ENCODE peak calls at places on chromosome 7, in eight cellular contexts. R is CD8-positive, alpha-beta memory T cell; B is lung; H is cardiac muscle cell; A is CD8-positive, alpha-beta T cell; E is tibial artery; G is SJSA1; N is ovary. C is an unnamed sample.

GRCh38 chr7:17432793-17433192 is 134.3 kb downstream of the AHR start:
- DNase-seq in R (no peak), B (no peak), H (no peak), A (no peak), E (no peak), G (no peak), N (no peak), C (no peak)

GRCh38 chr7:157490465-157490912 is 153.7 kb downstream of the DNAJB6 start:
- DNase-seq in R (peak; percentile 67), B (no peak), H (peak; percentile 72), A (peak; percentile 46), E (no peak), G (peak; percentile 72), N (no peak), C (peak; percentile 86)

GRCh38 chr7:152674860-152675760 is 831 bp downstream of the XRCC2 start:
- DNase-seq in R (peak; percentile 45), B (no peak), H (peak; percentile 66), A (no peak), E (no peak), G (peak; percentile 60), N (no peak), C (no peak)

GRCh38 chr7:72444023-72444776 is 32.1 kb upstream of the CALN1 start:
- DNase-seq in R (no peak), B (no peak), H (no peak), A (no peak), E (no peak), G (no peak), N (no peak), C (no peak)

GRCh38 chr7:70743531-70743930 is 388.4 kb upstream of the GALNT17 start:
- DNase-seq in R (no peak), B (no peak), H (no peak), A (no peak), E (no peak), G (no peak), N (no peak), C (no peak)

GRCh38 chr7:19403691-19404090 is 258.5 kb upstream of the FERD3L start:
- DNase-seq in R (no peak), B (no peak), H (no peak), A (no peak), E (no peak), G (peak; percentile 12), N (no peak), C (no peak)

GRCh38 chr7:29202651-29203069 is 8.1 kb downstream of the CHN2 start:
- DNase-seq in R (no peak), B (no peak), H (no peak), A (no peak), E (peak; percentile 48), G (no peak), N (no peak), C (no peak)

GRCh38 chr7:86939197-86939814 is 120.1 kb downstream of the ELAPOR2 start:
- DNase-seq in R (no peak), B (peak; percentile 50), H (peak; percentile 81), A (peak; percentile 39), E (peak; percentile 35), G (peak; percentile 38), N (no peak), C (peak; percentile 55)

GRCh38 chr7:116433246-116433645 is 66.3 kb upstream of the CAV2 start:
- DNase-seq in R (no peak), B (no peak), H (no peak), A (no peak), E (no peak), G (peak; percentile 38), N (no peak), C (no peak)

GRCh38 chr7:116432517-116432916 is 67.0 kb upstream of the CAV2 start:
- DNase-seq in R (no peak), B (no peak), H (no peak), A (no peak), E (no peak), G (no peak), N (no peak), C (no peak)

GRCh38 chr7:116426428-116427156 is 72.9 kb upstream of the CAV2 start:
- DNase-seq in R (no peak), B (no peak), H (peak; percentile 83), A (no peak), E (no peak), G (peak; percentile 67), N (no peak), C (peak; percentile 91)

GRCh38 chr7:116431783-116432182 is 67.8 kb upstream of the CAV2 start:
- DNase-seq in R (no peak), B (no peak), H (no peak), A (no peak), E (no peak), G (no peak), N (no peak), C (no peak)

DNA sequence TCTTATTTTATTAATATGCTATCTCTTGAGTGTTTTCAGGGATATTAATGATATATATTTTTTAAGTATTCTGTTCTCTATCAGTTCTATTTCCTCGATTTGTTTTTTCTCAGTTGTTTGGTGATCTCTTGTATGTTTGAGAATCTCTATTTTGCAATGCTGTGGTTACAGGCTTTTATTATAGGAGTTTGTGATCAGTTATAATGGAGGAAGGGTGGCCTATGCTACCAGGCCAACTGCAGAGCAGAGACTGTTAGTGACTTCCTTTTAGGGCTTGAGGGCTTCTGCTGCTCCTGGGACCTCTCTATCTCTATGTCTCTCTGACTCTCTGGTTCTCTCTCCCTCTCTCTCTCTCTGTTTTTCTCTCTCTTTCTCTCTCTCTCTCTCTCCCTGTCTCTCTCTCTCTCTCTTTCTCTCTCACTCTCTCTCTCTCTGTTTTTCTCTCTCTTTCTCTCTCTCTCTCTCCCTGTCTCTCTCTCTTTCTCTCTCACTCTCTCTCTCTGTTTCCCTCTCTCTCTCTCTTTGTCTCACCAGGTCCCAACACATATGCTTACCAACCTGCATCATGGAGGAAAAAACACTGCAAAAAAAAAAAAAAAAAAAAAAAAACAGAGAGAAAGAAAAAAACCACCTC is 69.4 kb upstream of the CAV2 start:
- DNase-seq in R (no peak), B (no peak), H (no peak), A (no peak), E (no peak), G (no peak), N (no peak), C (no peak)
- H3K27ac ChIP-seq in R (no peak overlapping the region), B (no peak overlapping the region), H (no peak overlapping the region), A (no peak overlapping the region), E (no peak overlapping the region), G (no peak overlapping the region), N (no peak overlapping the region), C (no peak overlapping the region)

DNA sequence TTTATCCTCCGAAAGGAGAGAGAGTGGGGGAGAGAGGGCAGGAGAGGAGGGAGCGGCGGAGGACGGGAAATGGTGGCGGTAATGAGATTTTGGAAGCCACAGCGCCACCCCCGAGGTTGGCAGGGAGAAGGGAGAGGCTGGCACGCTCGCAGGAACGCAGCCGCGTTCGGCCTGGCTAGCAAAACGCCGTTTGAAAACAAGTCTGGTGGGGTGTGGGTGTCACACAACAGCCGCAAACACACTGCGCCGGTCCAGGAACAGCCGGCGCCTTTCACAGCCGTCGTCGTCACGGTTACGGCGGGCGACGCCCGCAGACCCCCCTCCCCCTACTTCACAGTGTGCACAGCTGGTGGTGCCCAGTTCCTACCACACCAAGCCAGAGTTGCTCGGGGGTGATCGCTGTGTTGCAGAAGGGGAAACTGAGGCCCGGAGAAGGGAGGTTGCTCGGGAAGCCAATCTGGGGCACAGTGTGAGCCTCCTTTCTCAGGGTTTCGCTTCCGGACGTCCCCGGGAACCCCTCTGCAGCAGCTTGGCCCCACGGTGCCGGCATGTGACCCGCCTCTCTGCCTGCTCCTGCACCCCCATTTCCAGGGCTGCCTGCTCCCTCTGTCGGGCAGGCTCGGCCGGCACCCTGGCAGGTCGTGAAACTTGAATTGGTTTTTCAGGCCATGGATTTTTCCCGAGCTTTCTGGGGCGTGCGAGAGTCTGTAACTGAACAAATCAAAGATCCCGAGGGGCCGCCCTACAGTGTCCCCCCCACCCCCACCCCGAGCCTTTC is 57.8 kb downstream of the UNCX start:
- DNase-seq in R (peak; percentile 45), B (no peak), H (peak; percentile 37), A (peak; percentile 22), E (no peak), G (no peak), N (peak; percentile 46), C (no peak)
- H3K4me3 ChIP-seq in R (peak overlapping the region; percentile 28), B (no peak overlapping the region), H (peak overlapping the region; percentile 17), A (peak overlapping the region; percentile 57), E (peak overlapping the region; percentile 37), G (no peak overlapping the region), N (no peak overlapping the region), C (no peak overlapping the region)

DNA sequence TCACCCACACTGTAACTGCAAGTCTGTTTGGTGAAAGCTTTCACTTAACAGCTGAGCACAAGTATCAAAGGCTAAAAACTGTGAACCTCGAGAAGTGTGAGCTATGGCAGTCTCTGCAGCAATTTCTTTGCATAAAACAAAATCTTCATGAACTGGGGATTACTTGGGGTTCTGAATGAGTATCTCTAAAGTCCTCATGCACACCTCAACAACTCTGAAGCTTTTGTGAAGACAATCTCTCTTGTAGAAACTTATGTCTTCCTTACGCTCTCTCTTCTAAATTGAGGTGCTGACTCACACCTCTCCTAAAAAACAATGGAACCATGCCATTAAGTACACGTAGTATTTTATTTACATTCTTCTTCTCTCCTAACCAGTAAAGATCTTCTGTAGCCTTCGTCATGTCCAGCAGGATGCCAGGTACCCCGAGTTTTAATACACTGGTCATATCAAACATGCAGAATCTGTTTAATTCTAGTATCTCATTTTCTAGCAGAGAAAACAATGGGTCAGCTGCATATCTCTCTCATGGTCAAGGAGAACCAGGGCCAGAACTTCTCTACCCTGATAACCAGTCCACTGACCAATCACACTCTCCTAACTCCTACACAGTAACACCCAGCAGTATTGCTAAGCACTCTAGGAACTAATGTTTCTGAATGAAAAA is 76.9 kb downstream of the UBE2H start:
- DNase-seq in R (no peak), B (no peak), H (peak; percentile 66), A (no peak), E (no peak), G (peak; percentile 76), N (no peak), C (peak; percentile 19)
- H3K36me3 ChIP-seq in R (no peaks in the 10 kb centered on the region), B (no peaks in the 10 kb centered on the region), H (peaks cover 16% of the 10 kb centered on the region), A (peaks cover 5% of the 10 kb centered on the region), E (peaks cover 8% of the 10 kb centered on the region), G (peaks cover 24% of the 10 kb centered on the region), N (no peaks in the 10 kb centered on the region), C (peaks cover 33% of the 10 kb centered on the region)

GRCh38 chr7:138398857-138399256 is 61.2 kb upstream of the TRIM24 start:
- DNase-seq in R (no peak), B (no peak), H (no peak), A (no peak), E (no peak), G (no peak), N (no peak), C (no peak)

GRCh38 chr7:138395763-138396162 is 64.3 kb upstream of the TRIM24 start:
- DNase-seq in R (no peak), B (no peak), H (no peak), A (no peak), E (no peak), G (no peak), N (no peak), C (no peak)

GRCh38 chr7:138400400-138400886 is 59.6 kb upstream of the TRIM24 start:
- DNase-seq in R (no peak), B (no peak), H (peak; percentile 73), A (no peak), E (no peak), G (no peak), N (no peak), C (no peak)

DNA sequence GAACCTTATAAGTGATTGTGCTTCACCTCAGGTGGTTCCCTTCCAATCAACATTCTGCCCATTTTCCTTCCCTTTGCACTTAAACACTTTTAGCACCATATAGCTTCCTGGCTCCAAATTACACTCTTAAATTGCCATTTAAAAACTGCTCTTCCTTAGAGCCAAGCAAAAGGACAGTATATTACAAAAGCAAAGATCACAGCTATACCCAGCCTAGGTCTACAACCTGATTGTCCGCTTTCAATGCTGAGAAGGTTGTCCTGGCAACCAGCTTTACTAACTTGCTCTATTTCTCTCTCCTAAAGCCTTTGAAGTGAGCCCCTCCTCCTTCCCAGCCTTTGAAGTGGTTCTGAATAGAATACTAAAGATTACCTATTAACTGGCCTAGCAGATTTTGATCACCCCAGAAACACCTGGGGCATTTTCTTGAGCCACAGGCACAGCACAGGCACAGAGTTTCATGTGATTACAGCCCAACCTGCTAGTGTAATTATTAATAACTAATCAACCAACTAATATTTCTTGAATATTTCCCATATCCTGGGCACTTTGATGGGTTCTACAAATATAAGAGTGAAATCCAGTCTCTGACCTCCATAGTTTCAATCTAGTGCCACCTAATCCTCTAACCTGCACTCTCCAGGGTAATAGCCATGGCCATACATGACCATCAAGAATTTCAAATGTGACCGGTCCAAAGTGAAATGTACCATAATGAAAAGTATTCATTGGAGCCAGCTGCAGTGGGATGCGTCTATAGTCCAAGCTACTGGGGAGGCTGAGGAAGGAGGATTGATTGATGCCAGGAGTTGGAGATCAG is 63.6 kb upstream of the TRIM24 start:
- DNase-seq in R (no peak), B (peak; percentile 51), H (no peak), A (no peak), E (no peak), G (no peak), N (no peak), C (peak; percentile 62)
- H3K27ac ChIP-seq in R (no peak overlapping the region), B (no peak overlapping the region), H (no peak overlapping the region), A (no peak overlapping the region), E (no peak overlapping the region), G (no peak overlapping the region), N (no peak overlapping the region), C (no peak overlapping the region)